ENCODE peak calls at places on chromosome X, in seven cellular contexts. V is fibroblast of pulmonary artery, F is A549, J is colonic mucosa, B is left lung, Q is heart right ventricle, P is GM12865. W is an unnamed sample.
A peak's percentile ranks its signal among the peaks of the same experiment; 100 is the strongest.

GRCh38 chrX:152823657-152824056 is 6.9 kb downstream of the CETN2 start:
- DNase-seq in B (no peak), V (no peak), J (no peak), P (no peak), F (no peak), Q (no peak), W (no peak)

GRCh38 chrX:149881081-149881711 is at the start of gene MAGEA8:
- DNase-seq in Q (no peak), B (no peak), P (peak; percentile 9), J (no peak), F (no peak), V (no peak), W (no peak)

GRCh38 chrX:68647156-68647957 is at the start of gene STARD8:
- DNase-seq in B (peak; percentile 38), Q (peak; percentile 15), J (no peak), P (no peak), V (peak; percentile 51), F (peak; percentile 72), W (no peak)

GRCh38 chrX:54825716-54826428 is 18.3 kb downstream of the MAGED2 start:
- DNase-seq in B (no peak), Q (no peak), V (no peak), P (no peak), J (no peak), F (peak; percentile 5), W (no peak)

GRCh38 chrX:24899391-24899790 is 116.4 kb downstream of the ARX start:
- DNase-seq in J (no peak), F (no peak), B (no peak), V (no peak), P (no peak), Q (no peak), W (no peak)

GRCh38 chrX:153708415-153708814 is 15.8 kb downstream of the BCAP31 start:
- DNase-seq in J (peak; percentile 83), Q (peak; percentile 53), F (peak; percentile 81), P (peak; percentile 33), V (peak; percentile 78), B (peak; percentile 74), W (peak; percentile 39)

GRCh38 chrX:107935664-107936433 is 46.3 kb downstream of the TEX13B start:
- DNase-seq in Q (peak; percentile 3), P (no peak), J (no peak), V (peak; percentile 7), B (no peak), F (peak; percentile 4), W (peak; percentile 10)

GRCh38 chrX:68571292-68572256 is 72.7 kb downstream of the YIPF6 start:
- DNase-seq in B (no peak), Q (no peak), V (peak; percentile 84), J (no peak), F (peak; percentile 68), P (peak; percentile 59), W (peak; percentile 48)

GRCh38 chrX:13051167-13051528 is 6.7 kb upstream of the FAM9C start:
- DNase-seq in P (no peak), Q (no peak), B (no peak), F (no peak), V (no peak), J (no peak), W (no peak)

GRCh38 chrX:41600266-41600665 is 88.5 kb upstream of the GPR34 start:
- DNase-seq in F (no peak), J (no peak), Q (no peak), B (no peak), V (peak; percentile 70), P (no peak), W (peak; percentile 41)

GRCh38 chrX:67673741-67674274 is 130.0 kb downstream of the AR start:
- DNase-seq in J (no peak), Q (no peak), F (no peak), B (no peak), P (no peak), V (peak; percentile 2), W (no peak)

GRCh38 chrX:43644124-43644701 is 11.9 kb upstream of the MAOA start:
- DNase-seq in F (peak; percentile 43), V (peak; percentile 90), Q (no peak), B (no peak), P (no peak), J (no peak), W (peak; percentile 66)

GRCh38 chrX:100316987-100317386 is 93.1 kb downstream of the PCDH19 start:
- DNase-seq in V (no peak), B (peak; percentile 47), P (no peak), J (no peak), Q (peak; percentile 4), F (no peak), W (no peak)

GRCh38 chrX:132045456-132045855 is 22.4 kb downstream of the STK26 start:
- DNase-seq in B (no peak), J (no peak), P (no peak), Q (no peak), V (no peak), F (no peak), W (no peak)

GRCh38 chrX:132044953-132045352 is 21.9 kb downstream of the STK26 start:
- DNase-seq in V (no peak), B (no peak), J (no peak), Q (no peak), F (no peak), P (no peak), W (no peak)

GRCh38 chrX:132041016-132041415 is 17.9 kb downstream of the STK26 start:
- DNase-seq in J (no peak), Q (no peak), B (no peak), P (no peak), F (no peak), V (peak; percentile 39), W (no peak)

GRCh38 chrX:132046533-132046932 is 23.4 kb downstream of the STK26 start:
- DNase-seq in F (no peak), J (no peak), P (no peak), Q (no peak), B (no peak), V (no peak), W (no peak)

GRCh38 chrX:132043977-132044376 is 20.9 kb downstream of the STK26 start:
- DNase-seq in V (no peak), Q (no peak), B (no peak), J (no peak), P (no peak), F (no peak), W (no peak)
- TF ChIP-seq CTCF in V (no peak), Q (no peak), B (no peak), J (no peak), P (no peak), F (no peak), W (no peak)

DNA sequence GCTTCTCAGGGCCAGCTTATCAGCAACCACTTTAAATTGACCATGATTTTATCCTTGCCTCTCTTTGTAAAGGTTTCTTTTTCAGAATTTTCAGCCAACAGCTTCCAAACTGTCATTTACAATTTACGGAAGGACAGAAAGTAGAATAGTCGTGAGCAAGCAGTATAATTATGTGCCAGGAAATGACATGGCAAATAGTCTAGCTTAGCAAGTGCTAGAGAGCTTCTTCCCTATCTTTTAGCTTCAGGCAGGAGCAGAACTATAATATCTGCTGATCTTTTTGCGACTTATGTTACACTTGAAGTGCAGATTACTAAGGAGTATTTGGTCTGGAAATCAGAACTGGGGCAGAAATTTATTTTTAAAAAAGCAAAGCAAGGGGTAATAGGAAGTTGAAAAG is 123.0 kb upstream of the AP1S2 start:
- DNase-seq in B (no peak), J (no peak), P (no peak), F (no peak), Q (no peak), V (no peak), W (no peak)
- H3K4me3 ChIP-seq in B (no peak overlapping the region), J (no peak overlapping the region), P (no peak overlapping the region), F (no peak overlapping the region), Q (no peak overlapping the region), V (no peak overlapping the region), W (no peak overlapping the region)

GRCh38 chrX:45157647-45158046 is 43.0 kb downstream of the DIPK2B start:
- DNase-seq in B (no peak), V (no peak), F (no peak), J (no peak), P (no peak), Q (no peak), W (no peak)
- TF ChIP-seq CTCF in B (no peak), V (no peak), F (no peak), J (no peak), P (no peak), Q (no peak), W (no peak)

GRCh38 chrX:49257074-49257790 is 7.3 kb downstream of the FOXP3 start:
- DNase-seq in V (no peak), B (no peak), Q (no peak), F (no peak), P (no peak), J (no peak), W (no peak)

GRCh38 chrX:49257846-49258748 is 6.4 kb downstream of the FOXP3 start:
- DNase-seq in B (no peak), F (no peak), V (no peak), Q (no peak), J (no peak), P (no peak), W (no peak)

GRCh38 chrX:49258749-49259124 is 5.8 kb downstream of the FOXP3 start:
- DNase-seq in B (no peak), J (no peak), V (no peak), P (no peak), Q (no peak), F (no peak), W (no peak)

GRCh38 chrX:49262603-49263002 is 1.9 kb downstream of the FOXP3 start:
- DNase-seq in B (no peak), V (no peak), P (no peak), J (no peak), Q (no peak), F (no peak), W (no peak)

DNA sequence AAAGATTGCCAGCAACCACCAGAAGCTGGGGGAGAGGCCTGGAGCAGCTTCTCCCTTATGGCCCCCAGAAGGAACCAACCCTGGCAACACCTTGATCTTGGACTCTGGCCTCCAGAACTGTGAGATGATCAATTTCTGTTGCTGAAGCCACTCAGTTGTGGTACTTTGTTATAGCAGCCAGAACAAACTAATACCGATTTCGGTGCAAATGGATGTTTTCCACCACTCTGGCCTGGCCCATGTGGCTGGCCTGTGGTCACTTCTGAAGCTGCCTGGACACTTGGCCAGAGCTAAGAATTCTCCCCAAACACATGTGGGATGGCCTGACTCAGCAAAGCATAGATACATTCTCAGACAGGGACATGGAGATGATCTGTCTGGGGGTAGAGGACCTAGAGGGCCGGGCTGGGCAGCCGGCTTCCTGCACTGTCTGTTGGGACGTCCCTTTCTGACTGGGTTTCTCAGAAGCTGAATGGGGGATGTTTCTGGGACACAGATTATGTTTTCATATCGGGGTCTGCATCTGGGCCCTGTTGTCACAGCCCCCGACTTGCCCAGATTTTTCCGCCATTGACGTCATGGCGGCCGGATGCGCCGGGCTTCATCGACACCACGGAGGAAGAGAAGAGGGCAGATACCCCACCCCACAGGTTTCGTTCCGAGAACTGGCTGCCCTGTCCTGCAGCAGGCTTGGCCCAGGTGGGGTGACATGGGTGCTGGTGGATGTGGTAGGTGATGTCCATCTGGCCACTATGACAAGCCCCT is 4.1 kb downstream of the FOXP3 start:
- DNase-seq in P (no peak), J (no peak), B (no peak), V (no peak), Q (no peak), F (no peak), W (no peak)
- H3K4me3 ChIP-seq in P (no peak overlapping the region), J (no peak overlapping the region), B (no peak overlapping the region), V (no peak overlapping the region), Q (no peak overlapping the region), F (no peak overlapping the region), W (no peak overlapping the region)